ENCODE peak calls at places on chromosomes 16 and 17, in four cellular contexts. G, S, L and P are unnamed samples.

GRCh38 chr16:12091569-12092346 is 115.2 kb downstream of the SNX29 start:
- DNase-seq in L (no peak), G (no peak), S (no peak), P (no peak)

GRCh38 chr17:39002991-39003715 is 36.0 kb upstream of the FBXO47 start:
- DNase-seq in S (no peak), L (no peak), G (no peak), P (no peak)

GRCh38 chr17:71522383-71522782 is 598.4 kb upstream of the SOX9 start:
- DNase-seq in G (no peak), S (no peak), L (peak), P (no peak)

GRCh38 chr17:67765623-67766022 is 47.9 kb downstream of the NOL11 start:
- DNase-seq in S (no peak), G (no peak), L (no peak), P (no peak)

GRCh38 chr17:64155751-64156544 is 26.0 kb upstream of the ERN1 start:
- DNase-seq in S (no peak), G (no peak), L (no peak), P (no peak)

GRCh38 chr16:2162676-2163118 is 7.1 kb downstream of the TRAF7 start:
- DNase-seq in G (no peak), L (no peak), S (no peak), P (no peak)

GRCh38 chr17:77210946-77211541 is 70.3 kb downstream of the SEC14L1 start:
- DNase-seq in L (no peak), S (no peak), G (no peak), P (no peak)

GRCh38 chr17:32497431-32498205 is 10.8 kb downstream of the CDK5R1 start:
- DNase-seq in G (no peak), S (no peak), L (peak), P (no peak)

GRCh38 chr16:81652798-81653505 is 126.1 kb upstream of the PLCG2 start:
- DNase-seq in G (no peak), L (no peak), S (peak), P (no peak)

GRCh38 chr17:4017377-4017776 is 53.1 kb upstream of the ATP2A3 start:
- DNase-seq in S (peak), G (no peak), L (no peak), P (no peak)
- TF ChIP-seq CTCF in S (no peak), G (no peak), L (peak), P (no peak)

DNA sequence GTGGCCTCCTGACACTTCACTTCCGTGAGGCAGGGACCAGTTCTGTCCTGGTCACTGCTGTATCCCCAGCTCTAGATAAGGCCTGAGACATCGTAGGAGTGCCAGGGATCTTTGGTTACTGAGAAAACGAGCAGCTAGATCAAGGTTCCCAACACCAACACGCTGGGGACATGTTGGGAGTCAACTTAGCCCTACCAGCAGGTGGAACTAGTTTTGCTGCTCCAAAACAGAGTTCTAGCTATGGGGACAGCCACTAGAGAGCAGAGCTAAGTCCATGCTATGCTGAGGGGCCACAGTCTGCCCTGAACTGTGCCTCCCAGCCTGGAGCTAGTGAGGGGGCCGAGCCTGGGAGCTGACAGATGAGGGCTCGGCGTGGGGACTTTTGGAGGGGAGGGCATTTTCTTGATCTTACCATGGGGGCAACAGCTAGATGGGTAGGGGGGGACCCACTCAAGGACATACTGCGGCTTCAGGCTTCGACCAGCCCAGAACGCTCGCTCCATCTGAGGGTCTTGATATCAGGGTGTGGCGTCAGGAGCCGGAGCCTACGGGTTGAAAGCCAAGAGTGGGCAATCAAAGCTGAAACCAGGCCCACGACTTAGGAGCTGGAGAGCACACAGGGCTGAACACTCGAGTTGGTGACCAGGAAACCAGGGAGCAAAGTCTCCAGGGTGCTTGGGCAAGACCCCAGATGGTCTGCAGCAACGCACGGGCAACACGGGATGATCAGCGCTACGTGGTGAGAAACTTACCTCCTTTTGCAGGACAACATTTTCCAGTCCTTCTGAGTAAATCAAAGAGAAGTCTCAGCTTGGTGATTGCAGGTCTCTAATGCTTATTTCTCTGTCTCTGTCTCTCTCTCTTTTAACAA is 13.4 kb downstream of the SNX20 start:
- DNase-seq in G (no peak), S (no peak), L (no peak), P (no peak)
- TF ChIP-seq CTCF in G (no peak), S (no peak), L (peak), P (no peak)

DNA sequence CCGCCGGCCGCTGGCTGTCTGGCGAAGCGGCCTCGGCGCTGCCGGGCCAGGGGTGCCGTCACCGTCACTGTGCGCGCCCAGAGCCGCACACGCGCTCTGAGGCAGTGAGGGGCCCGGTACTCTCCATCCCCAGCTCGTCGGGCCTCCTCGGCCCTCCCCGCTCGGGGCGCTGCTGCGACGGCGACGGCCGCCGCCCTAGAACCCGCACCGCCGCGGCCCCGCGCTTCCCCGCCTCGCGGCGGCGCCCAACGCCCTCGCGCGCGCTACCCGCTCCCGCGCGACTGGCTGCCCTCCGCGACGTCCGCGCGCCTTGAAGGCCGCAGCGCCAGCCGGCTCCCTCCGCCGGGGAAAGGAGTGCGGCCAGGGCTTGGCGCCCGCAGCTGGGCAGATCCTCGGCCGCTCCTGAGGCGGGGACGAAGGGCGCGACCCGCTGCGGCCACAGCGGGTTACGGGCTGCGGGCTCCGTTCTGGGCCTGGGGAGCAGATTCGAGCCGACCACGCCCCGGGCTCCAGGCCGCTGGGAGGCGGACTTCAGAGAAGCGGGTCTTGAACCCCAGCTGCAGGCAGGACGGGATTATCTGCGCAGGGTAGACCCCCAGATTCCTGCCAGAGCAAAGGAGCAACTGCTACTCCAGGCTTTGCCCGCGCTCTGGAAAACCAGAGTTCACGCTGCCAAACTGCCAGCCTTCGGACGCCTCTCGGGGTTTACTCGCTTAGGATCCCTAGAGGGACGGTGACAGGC is at the start of gene ULK2:
- DNase-seq in S (peak), G (peak), L (peak), P (no peak)
- TF ChIP-seq CTCF in S (no peak), G (peak), L (peak), P (no peak)

DNA sequence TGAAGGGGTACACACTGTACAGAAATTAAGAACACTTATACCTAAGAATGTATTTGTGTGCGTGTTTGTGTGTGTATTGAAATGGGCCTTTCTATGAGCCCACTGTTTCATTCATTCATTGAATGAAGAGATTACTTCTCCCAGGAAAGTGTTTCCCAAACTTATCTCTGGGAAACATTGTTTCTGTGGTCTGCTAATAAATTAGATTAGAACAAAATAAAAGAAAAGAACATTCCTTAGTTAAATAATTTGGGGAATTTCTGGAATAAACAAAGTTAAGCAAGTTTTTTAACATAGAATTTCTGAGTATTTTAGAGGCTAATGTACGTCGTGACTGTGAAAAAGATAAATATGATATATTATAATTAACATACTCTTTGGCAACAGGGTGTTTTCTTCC is 402.4 kb upstream of the CDH11 start:
- DNase-seq in G (no peak), L (no peak), S (no peak), P (no peak)
- TF ChIP-seq CTCF in G (no peak), L (no peak), S (no peak), P (no peak)